ENCODE peak calls at places on chromosomes 7 and 10, in five cellular contexts. One of them, this sample, is unnamed. For H3K9me3, the result is how much of the 10 kb centered on the place peaks cover.

GRCh38 chr10:87089746-87090145 is 4.9 kb downstream of the GLUD1 start:
- DNase-seq in H1: no peak
- DNase-seq in HepG2: no peak
- DNase-seq in K562: no peak
- DNase-seq in GM12878: no peak
- DNase-seq in this sample: no peak

GRCh38 chr7:67487316-67487715 is 490.7 kb downstream of the TYW1 start:
- DNase-seq in H1: no peak
- DNase-seq in HepG2: no peak
- DNase-seq in K562: no peak
- DNase-seq in GM12878: no peak
- DNase-seq in this sample: no peak

GRCh38 chr10:82319558-82319957 is 444.6 kb downstream of the NRG3 start:
- DNase-seq in H1: no peak
- DNase-seq in HepG2: no peak
- DNase-seq in K562: no peak
- DNase-seq in GM12878: no peak
- DNase-seq in this sample: no peak

GRCh38 chr10:72088879-72089585 is 681 bp upstream of the SPOCK2 start:
- DNase-seq in H1: peak
- DNase-seq in HepG2: peak
- DNase-seq in K562: no peak
- DNase-seq in GM12878: no peak
- DNase-seq in this sample: no peak

GRCh38 chr7:70553364-70553763 is 578.6 kb upstream of the GALNT17 start:
- DNase-seq in H1: no peak
- DNase-seq in HepG2: no peak
- DNase-seq in K562: no peak
- DNase-seq in GM12878: no peak
- DNase-seq in this sample: no peak

GRCh38 chr7:29471444-29472138 is 92.0 kb upstream of the PRR15 start:
- DNase-seq in H1: no peak
- DNase-seq in HepG2: peak
- DNase-seq in K562: no peak
- DNase-seq in GM12878: no peak
- DNase-seq in this sample: no peak

GRCh38 chr7:123992913-123993518 is 39.9 kb downstream of the TMEM229A start:
- DNase-seq in H1: no peak
- DNase-seq in HepG2: no peak
- DNase-seq in K562: no peak
- DNase-seq in GM12878: no peak
- DNase-seq in this sample: no peak

GRCh38 chr10:111709630-111710029 is 473.9 kb downstream of the GPAM start:
- DNase-seq in H1: no peak
- DNase-seq in HepG2: no peak
- DNase-seq in K562: no peak
- DNase-seq in GM12878: no peak
- DNase-seq in this sample: no peak

GRCh38 chr7:18702071-18702829 is 206.7 kb downstream of the HDAC9 start:
- DNase-seq in H1: no peak
- DNase-seq in HepG2: no peak
- DNase-seq in K562: no peak
- DNase-seq in GM12878: no peak
- DNase-seq in this sample: no peak

GRCh38 chr7:152341039-152341913 is 94.5 kb downstream of the KMT2C start:
- DNase-seq in H1: no peak
- DNase-seq in HepG2: peak
- DNase-seq in K562: peak
- DNase-seq in GM12878: peak
- DNase-seq in this sample: peak

GRCh38 chr10:48309711-48310226 is 3.3 kb downstream of the MAPK8 start:
- DNase-seq in H1: no peak
- DNase-seq in HepG2: peak
- DNase-seq in K562: peak
- DNase-seq in GM12878: no peak
- DNase-seq in this sample: peak

GRCh38 chr7:108002726-108003590 is at the start of gene LAMB1:
- DNase-seq in H1: peak
- DNase-seq in HepG2: peak
- DNase-seq in K562: peak
- DNase-seq in GM12878: no peak
- DNase-seq in this sample: no peak

GRCh38 chr10:117374506-117375359 is 507 bp downstream of the PDZD8 start:
- DNase-seq in H1: peak
- DNase-seq in HepG2: no peak
- DNase-seq in K562: peak
- DNase-seq in GM12878: no peak
- DNase-seq in this sample: no peak

GRCh38 chr7:57820477-57820876 is 370.5 kb downstream of the ZNF716 start:
- DNase-seq in H1: no peak
- DNase-seq in HepG2: no peak
- DNase-seq in K562: no peak
- DNase-seq in GM12878: no peak
- DNase-seq in this sample: no peak
- H3K9me3 ChIP-seq in H1: half or more
- H3K9me3 ChIP-seq in HepG2: half or more
- H3K9me3 ChIP-seq in K562: under half
- H3K9me3 ChIP-seq in GM12878: under half
- H3K9me3 ChIP-seq in this sample: under half

GRCh38 chr10:24240001-24240751 is 31.2 kb downstream of the KIAA1217 start:
- DNase-seq in H1: no peak
- DNase-seq in HepG2: peak
- DNase-seq in K562: no peak
- DNase-seq in GM12878: no peak
- DNase-seq in this sample: no peak
- H3K4me3 ChIP-seq in H1: no peak
- H3K4me3 ChIP-seq in HepG2: no peak
- H3K4me3 ChIP-seq in K562: no peak
- H3K4me3 ChIP-seq in GM12878: no peak
- H3K4me3 ChIP-seq in this sample: no peak

GRCh38 chr7:87448427-87448826 is 27.1 kb downstream of the ABCB4 start:
- DNase-seq in H1: no peak
- DNase-seq in HepG2: no peak
- DNase-seq in K562: no peak
- DNase-seq in GM12878: no peak
- DNase-seq in this sample: no peak
- TF ChIP-seq SRF in H1: no peak
- TF ChIP-seq SRF in HepG2: no peak
- TF ChIP-seq SRF in K562: no peak
- TF ChIP-seq SRF in GM12878: no peak
- TF ChIP-seq SRF in this sample: no peak

GRCh38 chr10:37819797-37820196 is 37.6 kb downstream of the ZNF248 start:
- DNase-seq in H1: no peak
- DNase-seq in HepG2: no peak
- DNase-seq in K562: no peak
- DNase-seq in GM12878: no peak
- DNase-seq in this sample: no peak
- H3K9me3 ChIP-seq in H1: half or more
- H3K9me3 ChIP-seq in HepG2: under half
- H3K9me3 ChIP-seq in K562: under half
- H3K9me3 ChIP-seq in GM12878: under half
- H3K9me3 ChIP-seq in this sample: under half

GRCh38 chr7:50684702-50685074 is 98.0 kb downstream of the GRB10 start:
- DNase-seq in H1: no peak
- DNase-seq in HepG2: no peak
- DNase-seq in K562: no peak
- DNase-seq in GM12878: no peak
- DNase-seq in this sample: no peak
- H3K4me3 ChIP-seq in H1: no peak
- H3K4me3 ChIP-seq in HepG2: no peak
- H3K4me3 ChIP-seq in K562: no peak
- H3K4me3 ChIP-seq in GM12878: no peak
- H3K4me3 ChIP-seq in this sample: no peak

GRCh38 chr10:108244443-108245228 is 1080.1 kb upstream of the SORCS1 start:
- DNase-seq in H1: no peak
- DNase-seq in HepG2: no peak
- DNase-seq in K562: no peak
- DNase-seq in GM12878: no peak
- DNase-seq in this sample: no peak

GRCh38 chr10:108250954-108251620 is 1086.6 kb upstream of the SORCS1 start:
- DNase-seq in H1: no peak
- DNase-seq in HepG2: no peak
- DNase-seq in K562: no peak
- DNase-seq in GM12878: no peak
- DNase-seq in this sample: no peak

GRCh38 chr10:108254089-108254488 is 1089.6 kb upstream of the SORCS1 start:
- DNase-seq in H1: no peak
- DNase-seq in HepG2: no peak
- DNase-seq in K562: no peak
- DNase-seq in GM12878: no peak
- DNase-seq in this sample: no peak

GRCh38 chr10:108249940-108250339 is 1085.4 kb upstream of the SORCS1 start:
- DNase-seq in H1: no peak
- DNase-seq in HepG2: no peak
- DNase-seq in K562: peak
- DNase-seq in GM12878: no peak
- DNase-seq in this sample: no peak
- TF ChIP-seq SRF in H1: no peak
- TF ChIP-seq SRF in HepG2: no peak
- TF ChIP-seq SRF in K562: no peak
- TF ChIP-seq SRF in GM12878: no peak
- TF ChIP-seq SRF in this sample: no peak

GRCh38 chr10:131688304-131688703 is 212.5 kb upstream of the PPP2R2D start:
- DNase-seq in H1: no peak
- DNase-seq in HepG2: no peak
- DNase-seq in K562: no peak
- DNase-seq in GM12878: no peak
- DNase-seq in this sample: no peak
- H3K9me3 ChIP-seq in H1: under half
- H3K9me3 ChIP-seq in HepG2: under half
- H3K9me3 ChIP-seq in K562: under half
- H3K9me3 ChIP-seq in GM12878: under half
- H3K9me3 ChIP-seq in this sample: under half

GRCh38 chr10:70629338-70629737 is 26.8 kb upstream of the PRF1 start:
- DNase-seq in H1: no peak
- DNase-seq in HepG2: no peak
- DNase-seq in K562: no peak
- DNase-seq in GM12878: no peak
- DNase-seq in this sample: no peak
- H3K4me3 ChIP-seq in H1: no peak
- H3K4me3 ChIP-seq in HepG2: no peak
- H3K4me3 ChIP-seq in K562: no peak
- H3K4me3 ChIP-seq in GM12878: no peak
- H3K4me3 ChIP-seq in this sample: no peak

GRCh38 chr7:1662767-1663166 is 7.3 kb upstream of the ELFN1 start:
- DNase-seq in H1: peak
- DNase-seq in HepG2: no peak
- DNase-seq in K562: no peak
- DNase-seq in GM12878: no peak
- DNase-seq in this sample: no peak
- TF ChIP-seq SRF in H1: no peak
- TF ChIP-seq SRF in HepG2: no peak
- TF ChIP-seq SRF in K562: no peak
- TF ChIP-seq SRF in GM12878: no peak
- TF ChIP-seq SRF in this sample: no peak